ENCODE peak calls at places on chromosome 9, in seven cellular contexts. F, T, K, M, U, A and H are unnamed samples.

GRCh38 chr9:104868687-104869404 is 59.1 kb downstream of the ABCA1 start:
- DNase-seq in F (no peak), T (peak), K (peak), M (peak), U (peak), A (no peak), H (no peak)

GRCh38 chr9:101485873-101486692 is 47.6 kb upstream of the RNF20 start:
- DNase-seq in F (peak), T (no peak), K (no peak), M (no peak), U (peak), A (no peak), H (peak)

GRCh38 chr9:16192403-16193017 is 639.7 kb downstream of the CCDC171 start:
- DNase-seq in F (no peak), T (no peak), K (peak), M (no peak), U (peak), A (no peak), H (no peak)

GRCh38 chr9:135101926-135102325 is 14.5 kb downstream of the OLFM1 start:
- DNase-seq in F (no peak), T (no peak), K (no peak), M (no peak), U (no peak), A (no peak), H (no peak)

GRCh38 chr9:5278486-5278885 is 26.0 kb downstream of the RLN2 start:
- DNase-seq in F (no peak), T (no peak), K (no peak), M (peak), U (no peak), A (no peak), H (no peak)

GRCh38 chr9:33468797-33469621 is 4.7 kb downstream of the NOL6 start:
- DNase-seq in F (no peak), T (no peak), K (no peak), M (no peak), U (no peak), A (no peak), H (no peak)

GRCh38 chr9:109793196-109793595 is 13.2 kb downstream of the PALM2AKAP2 start:
- DNase-seq in F (no peak), T (no peak), K (peak), M (no peak), U (no peak), A (no peak), H (no peak)

GRCh38 chr9:135010363-135010860 is 77.1 kb upstream of the OLFM1 start:
- DNase-seq in F (no peak), T (no peak), K (no peak), M (no peak), U (no peak), A (no peak), H (no peak)

GRCh38 chr9:111375817-111376564 is 46.0 kb upstream of the OR2K2 start:
- DNase-seq in F (no peak), T (no peak), K (no peak), M (no peak), U (no peak), A (no peak), H (no peak)

GRCh38 chr9:89917861-89918260 is 313.0 kb downstream of the GADD45G start:
- DNase-seq in F (no peak), T (no peak), K (no peak), M (no peak), U (no peak), A (no peak), H (no peak)

GRCh38 chr9:108191065-108191464 is 664.7 kb downstream of the ACTL7B start:
- DNase-seq in F (no peak), T (no peak), K (no peak), M (no peak), U (no peak), A (no peak), H (no peak)

GRCh38 chr9:15306757-15307522 is at the start of gene TTC39B:
- DNase-seq in F (peak), T (peak), K (peak), M (peak), U (peak), A (peak), H (peak)

GRCh38 chr9:91395553-91396470 is 27.8 kb downstream of the NFIL3 start:
- DNase-seq in F (no peak), T (no peak), K (peak), M (peak), U (no peak), A (no peak), H (no peak)

GRCh38 chr9:21579209-21579608 is 97.1 kb upstream of the IFNE start:
- DNase-seq in F (no peak), T (no peak), K (no peak), M (no peak), U (no peak), A (no peak), H (no peak)

GRCh38 chr9:133647148-133647547 is 11.0 kb downstream of the DBH start:
- DNase-seq in F (no peak), T (no peak), K (no peak), M (no peak), U (no peak), A (no peak), H (no peak)

GRCh38 chr9:20618361-20618799 is 3.9 kb downstream of the MLLT3 start:
- DNase-seq in F (no peak), T (no peak), K (peak), M (no peak), U (no peak), A (no peak), H (peak)

GRCh38 chr9:2493106-2493505 is 128.5 kb upstream of the VLDLR start:
- DNase-seq in F (no peak), T (no peak), K (no peak), M (no peak), U (no peak), A (no peak), H (no peak)

GRCh38 chr9:125953314-125954019 is 206.3 kb downstream of the PBX3 start:
- DNase-seq in F (no peak), T (no peak), K (no peak), M (no peak), U (no peak), A (no peak), H (no peak)

GRCh38 chr9:135468866-135469521 is 10.6 kb upstream of the PPP1R26 start:
- DNase-seq in F (no peak), T (no peak), K (peak), M (no peak), U (no peak), A (no peak), H (no peak)

GRCh38 chr9:133584559-133585476 is 24.4 kb downstream of the FAM163B start:
- DNase-seq in F (peak), T (peak), K (no peak), M (peak), U (peak), A (no peak), H (peak)

GRCh38 chr9:19161257-19162025 is 34.1 kb upstream of the PLIN2 start:
- DNase-seq in F (no peak), T (no peak), K (peak), M (no peak), U (no peak), A (no peak), H (no peak)

GRCh38 chr9:134571946-134572914 is 69.4 kb upstream of the COL5A1 start:
- DNase-seq in F (no peak), T (no peak), K (no peak), M (no peak), U (no peak), A (peak), H (no peak)

GRCh38 chr9:68552700-68553099 is 12.0 kb upstream of the TMEM252 start:
- DNase-seq in F (no peak), T (no peak), K (peak), M (no peak), U (no peak), A (no peak), H (no peak)

GRCh38 chr9:134293576-134294227 is 32.6 kb upstream of the RXRA start:
- DNase-seq in F (no peak), T (no peak), K (no peak), M (no peak), U (no peak), A (no peak), H (no peak)

GRCh38 chr9:126116351-126117157 is 210.1 kb upstream of the MVB12B start:
- DNase-seq in F (no peak), T (no peak), K (no peak), M (no peak), U (no peak), A (no peak), H (no peak)

GRCh38 chr9:128006360-128007024 is 25.7 kb upstream of the EEIG1 start:
- DNase-seq in F (no peak), T (no peak), K (no peak), M (no peak), U (no peak), A (no peak), H (no peak)

GRCh38 chr9:127698985-127699670 is 7.7 kb upstream of the CFAP157 start:
- DNase-seq in F (peak), T (peak), K (peak), M (peak), U (peak), A (peak), H (peak)

GRCh38 chr9:123174887-123175518 is 93.4 kb downstream of the STRBP start:
- DNase-seq in F (no peak), T (no peak), K (no peak), M (peak), U (no peak), A (no peak), H (no peak)

GRCh38 chr9:129629251-129629650 is 3.3 kb downstream of the NTMT1 start:
- DNase-seq in F (no peak), T (no peak), K (no peak), M (no peak), U (no peak), A (no peak), H (no peak)

GRCh38 chr9:114099523-114100270 is 605 bp upstream of the KIF12 start:
- DNase-seq in F (no peak), T (no peak), K (no peak), M (no peak), U (no peak), A (peak), H (no peak)

GRCh38 chr9:107363511-107364182 is 80.6 kb downstream of the RAD23B start:
- DNase-seq in F (no peak), T (no peak), K (no peak), M (no peak), U (no peak), A (no peak), H (no peak)

GRCh38 chr9:89854715-89855475 is 250.1 kb downstream of the GADD45G start:
- DNase-seq in F (no peak), T (no peak), K (no peak), M (no peak), U (no peak), A (no peak), H (no peak)

GRCh38 chr9:136917902-136918301 is 26.6 kb downstream of the FBXW5 start:
- DNase-seq in F (no peak), T (no peak), K (no peak), M (no peak), U (no peak), A (no peak), H (no peak)

GRCh38 chr9:89593776-89594427 is 10.9 kb upstream of the GADD45G start:
- DNase-seq in F (peak), T (peak), K (peak), M (peak), U (no peak), A (peak), H (peak)